ENCODE peak calls at places on chromosomes 2 and 18, in four cellular contexts. J, R, W and A are unnamed samples.

GRCh38 chr18:35581555-35582309 is at the start of gene GALNT1:
- DNase-seq in J (no peak), W (no peak), R (peak), A (peak)

GRCh38 chr18:13374468-13375301 is 156.1 kb downstream of the LDLRAD4 start:
- DNase-seq in J (no peak), W (no peak), R (no peak), A (peak)

GRCh38 chr2:169005080-169005598 is 26.0 kb downstream of the ABCB11 start:
- DNase-seq in J (no peak), W (no peak), R (no peak), A (no peak)

GRCh38 chr2:234989183-234989701 is 37.4 kb downstream of the SH3BP4 start:
- DNase-seq in J (no peak), R (peak), W (peak), A (peak)

GRCh38 chr2:6754412-6754811 is 111.3 kb downstream of the CMPK2 start:
- DNase-seq in W (no peak), J (no peak), R (no peak), A (no peak)

GRCh38 chr2:8263931-8264330 is 417.9 kb upstream of the ID2 start:
- DNase-seq in W (no peak), R (no peak), J (no peak), A (no peak)

GRCh38 chr2:219765236-219765635 is 137.8 kb downstream of the SLC4A3 start:
- DNase-seq in J (no peak), W (peak), R (no peak), A (no peak)

GRCh38 chr2:41994661-41995060 is 53.2 kb upstream of the PKDCC start:
- DNase-seq in R (no peak), J (no peak), W (no peak), A (no peak)

GRCh38 chr2:179769323-179769722 is 92.1 kb downstream of the ZNF385B start:
- DNase-seq in R (no peak), J (no peak), W (no peak), A (no peak)

GRCh38 chr2:24543252-24543651 is 52.2 kb downstream of the NCOA1 start:
- DNase-seq in J (no peak), R (no peak), W (peak), A (no peak)

GRCh38 chr18:75546964-75547363 is 119.5 kb upstream of the SMIM21 start:
- DNase-seq in J (no peak), R (no peak), W (no peak), A (no peak)

GRCh38 chr2:178756843-178757242 is 50.4 kb downstream of the TTN start:
- DNase-seq in W (peak), J (no peak), R (no peak), A (peak)

GRCh38 chr2:19989342-19989680 is 594 bp downstream of the WDR35 start:
- DNase-seq in R (no peak), W (no peak), J (no peak), A (peak)

GRCh38 chr2:171347591-171348032 is 86.2 kb downstream of the METTL8 start:
- DNase-seq in W (peak), J (peak), R (no peak), A (peak)

GRCh38 chr2:101120124-101120996 is 30.8 kb downstream of the TBC1D8 start:
- DNase-seq in W (peak), J (peak), R (peak), A (no peak)

GRCh38 chr2:122447237-122447636 is 691.8 kb downstream of the TSN start:
- DNase-seq in R (no peak), J (no peak), W (no peak), A (no peak)

GRCh38 chr2:71720596-71721361 is 267.4 kb downstream of the DYSF start:
- DNase-seq in W (no peak), J (no peak), R (no peak), A (no peak)

GRCh38 chr2:94774851-94775250 is 96.4 kb upstream of the TEKT4 start:
- DNase-seq in J (no peak), W (no peak), R (no peak), A (no peak)

GRCh38 chr18:49625021-49625691 is 63.3 kb downstream of the LIPG start:
- DNase-seq in W (peak), R (no peak), J (no peak), A (peak)

GRCh38 chr2:240619506-240620148 is 5.7 kb upstream of the GPR35 start:
- DNase-seq in R (peak), J (no peak), W (no peak), A (peak)

GRCh38 chr2:25617948-25618646 is 55.3 kb downstream of the DTNB start:
- DNase-seq in W (peak), R (no peak), J (no peak), A (peak)

GRCh38 chr2:227214622-227215041 is 50.2 kb downstream of the COL4A3 start:
- DNase-seq in R (no peak), W (no peak), J (no peak), A (no peak)

DNA sequence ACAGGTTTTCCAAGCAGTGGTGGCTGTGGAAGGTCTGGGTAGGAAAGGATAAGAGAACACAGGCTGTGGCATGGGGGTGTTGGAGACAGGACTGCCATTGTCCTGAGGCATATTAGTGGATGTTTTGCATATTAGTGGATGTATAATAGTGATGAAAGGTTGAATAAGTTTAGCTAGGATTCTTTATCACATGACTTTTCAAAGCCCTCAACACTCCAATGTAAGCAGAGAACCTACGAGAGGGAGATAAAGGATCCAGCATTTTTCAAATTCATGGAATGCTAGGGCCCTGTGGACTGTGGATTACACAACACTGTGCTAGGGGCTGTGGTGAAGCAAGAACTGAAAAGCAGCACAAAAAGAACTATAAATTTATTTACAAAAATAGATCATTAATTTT is 63.2 kb downstream of the POLE4 start:
- DNase-seq in R (no peak), J (no peak), W (peak), A (no peak)
- H3K4me3 ChIP-seq in R (no peak), J (no peak), W (no peak), A (no peak)

DNA sequence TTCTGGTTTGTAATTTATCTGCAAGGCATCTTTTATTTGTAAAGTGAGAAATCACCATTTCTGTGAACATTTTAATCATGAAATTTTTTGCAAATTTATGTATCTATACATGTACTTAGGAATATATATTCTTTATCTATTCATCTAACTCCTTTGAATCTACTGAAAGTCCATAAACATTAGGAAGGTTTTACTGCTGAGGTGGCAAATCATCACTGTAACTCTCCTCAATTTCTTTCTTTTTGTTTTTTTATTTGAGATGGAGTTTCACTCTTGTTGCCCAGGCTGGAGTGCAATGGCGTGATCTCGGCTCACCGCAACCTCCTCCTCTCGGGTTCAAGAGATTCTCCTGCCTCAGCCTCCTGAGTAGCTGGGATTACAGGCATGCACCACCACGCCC is 296.3 kb downstream of the AGPS start:
- DNase-seq in R (no peak), J (no peak), W (no peak), A (no peak)
- H3K4me3 ChIP-seq in R (no peak), J (no peak), W (no peak), A (no peak)

GRCh38 chr2:30421551-30422436 is 25.3 kb upstream of the LCLAT1 start:
- DNase-seq in R (no peak), J (no peak), W (peak), A (peak)
- H3K4me3 ChIP-seq in R (no peak), J (no peak), W (no peak), A (peak)

GRCh38 chr2:199463708-199464613 is 6.2 kb upstream of the SATB2 start:
- DNase-seq in J (no peak), R (no peak), W (no peak), A (peak)
- H3K4me3 ChIP-seq in J (peak), R (peak), W (peak), A (peak)

GRCh38 chr2:173354601-173355131 is at the start of gene CDCA7:
- DNase-seq in W (peak), R (peak), J (peak), A (peak)

GRCh38 chr2:173354073-173354600 is 535 bp upstream of the CDCA7 start:
- DNase-seq in J (no peak), W (peak), R (no peak), A (peak)

GRCh38 chr2:173355132-173355865 is 627 bp downstream of the CDCA7 start:
- DNase-seq in R (peak), J (peak), W (peak), A (peak)

GRCh38 chr2:173355866-173356508 is 1.3 kb downstream of the CDCA7 start:
- DNase-seq in R (no peak), J (no peak), W (no peak), A (no peak)

GRCh38 chr2:173353556-173353955 is 1.1 kb upstream of the CDCA7 start:
- DNase-seq in W (no peak), J (no peak), R (no peak), A (no peak)
- H3K4me3 ChIP-seq in W (no peak), J (no peak), R (no peak), A (no peak)

DNA sequence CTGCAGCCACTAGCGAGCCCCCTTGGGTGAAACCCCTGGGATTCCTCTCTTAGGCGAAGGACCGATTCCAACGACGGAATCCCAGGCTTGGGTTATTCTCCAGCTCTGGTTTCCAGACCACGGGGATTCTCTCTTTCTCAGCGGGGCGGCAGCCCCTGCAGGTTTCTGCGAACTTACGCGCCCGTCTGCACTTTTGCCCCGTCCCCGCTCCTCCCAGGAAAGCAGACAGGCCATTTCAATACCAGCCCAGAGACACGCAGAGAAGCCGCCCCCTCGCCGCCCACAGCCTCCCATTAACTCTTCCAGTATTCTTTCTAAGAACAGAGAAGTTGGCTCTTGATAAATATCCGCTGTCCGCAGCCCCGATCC is 1.2 kb downstream of the CBLN2 start:
- DNase-seq in J (no peak), W (no peak), R (no peak), A (peak)
- H3K4me3 ChIP-seq in J (no peak), W (no peak), R (peak), A (no peak)

DNA sequence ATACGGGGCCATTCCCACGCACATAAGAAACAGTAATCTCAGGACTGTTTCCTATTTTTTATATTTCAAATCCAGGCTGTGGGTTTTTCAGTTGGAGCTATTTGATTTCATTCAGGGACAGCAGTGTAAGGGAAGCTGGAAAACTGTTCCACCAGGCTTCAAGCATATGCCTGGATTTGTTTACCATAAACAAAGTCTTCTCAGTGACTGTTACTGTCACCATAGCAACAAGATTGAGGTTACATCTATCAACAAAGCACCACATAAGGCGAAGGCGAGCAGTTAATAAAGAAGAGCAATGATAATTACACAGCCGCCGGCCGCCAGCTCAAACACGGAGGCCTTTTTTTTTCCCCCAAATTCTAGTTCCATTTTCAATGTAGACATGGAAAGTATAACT is 553.6 kb upstream of the SYT4 start:
- DNase-seq in J (no peak), R (no peak), W (no peak), A (no peak)
- H3K4me3 ChIP-seq in J (no peak), R (no peak), W (no peak), A (no peak)

DNA sequence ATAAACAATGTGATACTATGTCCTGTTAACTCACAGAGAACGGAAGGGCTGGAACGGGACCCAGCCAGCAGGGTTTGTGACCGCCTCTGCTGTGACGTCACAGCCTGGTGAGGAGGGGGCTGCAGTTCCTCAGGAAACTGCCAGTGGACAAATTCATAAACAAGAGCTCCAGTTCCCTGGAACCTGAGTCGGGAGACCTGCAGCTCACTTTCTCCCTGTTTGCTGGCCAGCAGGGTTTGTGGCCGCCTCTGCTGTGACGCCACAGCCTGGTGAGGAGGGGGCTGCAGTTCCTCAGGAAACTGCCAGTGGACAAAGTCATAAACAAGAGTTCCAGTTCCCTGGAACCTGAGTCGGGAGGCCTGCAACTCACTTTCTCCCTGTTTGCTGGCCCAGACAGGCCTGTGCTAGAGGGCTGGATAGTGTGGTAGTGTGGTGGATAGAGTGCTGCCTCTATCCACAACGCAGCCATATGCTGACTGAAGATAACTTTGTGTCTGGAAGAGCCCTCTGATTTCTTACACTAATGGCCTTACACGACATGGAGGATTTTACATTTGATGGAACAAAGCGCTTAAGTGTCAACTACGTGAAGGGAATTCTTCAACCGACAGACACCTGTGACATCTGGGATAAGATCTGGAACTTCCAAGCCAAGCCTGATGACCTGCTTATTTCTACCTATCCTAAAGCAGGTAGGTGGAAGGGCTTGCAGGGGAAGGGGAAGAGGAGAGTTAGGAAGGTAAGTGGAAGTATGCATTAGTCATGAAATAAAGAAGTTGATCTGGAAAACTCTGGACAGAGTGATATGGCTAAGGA is at the start of gene SULT1C4:
- DNase-seq in J (no peak), W (no peak), R (peak), A (no peak)
- H3K4me3 ChIP-seq in J (no peak), W (no peak), R (peak), A (no peak)